ENCODE peak calls at places on chromosomes 7 and 10, in four cellular contexts. Z is AG04450, L is endodermal cell, U is lower leg skin. M is an unnamed sample.

GRCh38 chr10:71864861-71865473 is 13.9 kb upstream of the PSAP start:
- DNase-seq in Z (no peak), L (no peak), U (no peak), M (peak)

GRCh38 chr7:12715372-12716133 is 28.1 kb downstream of the ARL4A start:
- DNase-seq in Z (peak), L (peak), U (peak), M (peak)

GRCh38 chr7:40186586-40186985 is 51.8 kb downstream of the SUGCT start:
- DNase-seq in Z (no peak), L (peak), U (no peak), M (no peak)

GRCh38 chr7:36391436-36392198 is 2.0 kb downstream of the ANLN start:
- DNase-seq in Z (no peak), L (no peak), U (no peak), M (no peak)

GRCh38 chr10:129942936-129943724 is 20.9 kb downstream of the EBF3 start:
- DNase-seq in Z (no peak), L (no peak), U (no peak), M (peak)

GRCh38 chr10:5665380-5666323 is 743 bp downstream of the ASB13 start:
- DNase-seq in Z (no peak), L (no peak), U (no peak), M (no peak)

GRCh38 chr7:111210996-111211395 is 120.1 kb downstream of the LRRN3 start:
- DNase-seq in Z (no peak), L (no peak), U (no peak), M (peak)

GRCh38 chr10:133313192-133313591 is 4.5 kb downstream of the ZNF511 start:
- DNase-seq in Z (no peak), L (no peak), U (no peak), M (no peak)

GRCh38 chr10:34908472-34908871 is 93.4 kb upstream of the PARD3 start:
- DNase-seq in Z (peak), L (no peak), U (no peak), M (no peak)

GRCh38 chr10:124000792-124001201 is 92.6 kb downstream of the CHST15 start:
- DNase-seq in Z (no peak), L (no peak), U (no peak), M (no peak)

GRCh38 chr7:40715053-40715430 is 580.2 kb downstream of the SUGCT start:
- DNase-seq in Z (no peak), L (no peak), U (no peak), M (peak)

GRCh38 chr7:140059288-140060242 is 3.2 kb downstream of the PARP12 start:
- DNase-seq in Z (peak), L (no peak), U (peak), M (peak)

GRCh38 chr7:44145969-44146897 is 5.1 kb upstream of the MYL7 start:
- DNase-seq in Z (no peak), L (peak), U (peak), M (peak)

GRCh38 chr10:24097771-24098207 is 111.1 kb upstream of the KIAA1217 start:
- DNase-seq in Z (no peak), L (peak), U (no peak), M (no peak)

GRCh38 chr10:9342865-9343450 is 1288.5 kb downstream of the GATA3 start:
- DNase-seq in Z (peak), L (no peak), U (no peak), M (peak)

GRCh38 chr10:335151-335800 is 200.0 kb downstream of the ZMYND11 start:
- DNase-seq in Z (no peak), L (no peak), U (no peak), M (no peak)

GRCh38 chr10:85228726-85229125 is 900.3 kb downstream of the CCSER2 start:
- DNase-seq in Z (no peak), L (no peak), U (no peak), M (no peak)
- TF ChIP-seq CTCF in Z (no peak), L (no peak), U (no peak), M (no peak)

GRCh38 chr10:75295901-75296441 is 60.2 kb upstream of the COMTD1 start:
- DNase-seq in Z (no peak), L (no peak), U (peak), M (no peak)
- H3K4me3 ChIP-seq in Z (no peak), L (peak), U (no peak), M (no peak)

GRCh38 chr10:43111921-43112607 is 26.2 kb upstream of the CSGALNACT2 start:
- DNase-seq in Z (no peak), L (no peak), U (no peak), M (no peak)
- TF ChIP-seq CTCF in Z (no peak), L (no peak), U (no peak), M (no peak)

DNA sequence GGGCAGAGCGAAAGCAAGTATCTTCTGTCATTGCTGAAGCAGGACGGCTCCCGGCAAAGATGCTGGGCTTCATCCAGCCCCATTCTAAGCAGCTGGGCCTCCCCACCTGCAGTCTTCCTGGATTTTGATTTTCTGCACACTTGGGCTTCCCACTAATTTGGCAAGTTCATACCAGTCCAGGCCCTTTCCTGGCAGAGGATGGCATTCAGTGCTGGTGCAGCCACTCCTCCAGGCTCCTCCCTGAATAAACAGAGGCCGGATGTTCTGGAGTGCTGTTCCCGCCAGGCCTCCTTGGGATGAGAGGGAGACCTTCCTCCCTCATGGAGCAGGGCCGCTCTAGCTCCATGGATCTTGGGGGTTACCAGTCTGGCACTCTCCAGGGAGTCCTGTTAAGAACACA is 3.4 kb downstream of the BAG3 start:
- DNase-seq in Z (no peak), L (peak), U (peak), M (no peak)
- H3K4me3 ChIP-seq in Z (peak), L (peak), U (no peak), M (peak)

GRCh38 chr7:91050677-91051076 is 213.6 kb upstream of the FZD1 start:
- DNase-seq in Z (no peak), L (no peak), U (no peak), M (peak)

GRCh38 chr7:91054374-91054773 is 209.9 kb upstream of the FZD1 start:
- DNase-seq in Z (no peak), L (no peak), U (no peak), M (no peak)

GRCh38 chr7:91051966-91052365 is 212.3 kb upstream of the FZD1 start:
- DNase-seq in Z (no peak), L (peak), U (no peak), M (no peak)

DNA sequence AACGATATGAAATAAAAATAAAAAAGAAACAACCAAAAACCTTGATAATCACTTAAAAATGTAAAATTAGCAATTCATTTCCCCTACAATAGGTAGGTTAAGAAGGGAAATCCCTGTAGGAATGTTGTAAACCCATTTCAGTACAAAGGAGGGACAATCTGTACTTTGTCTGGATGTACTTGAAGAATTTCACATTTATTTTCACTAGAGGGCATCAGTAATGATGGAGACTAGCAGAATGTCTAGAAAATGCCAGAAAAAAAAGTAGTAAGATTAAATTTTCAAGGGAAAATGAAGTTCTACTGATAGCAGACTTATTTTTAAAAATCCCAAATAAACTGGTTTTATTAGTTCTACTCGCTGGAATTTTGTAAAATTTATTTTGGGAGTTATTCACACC is 209.0 kb upstream of the FZD1 start:
- DNase-seq in Z (no peak), L (no peak), U (no peak), M (no peak)
- TF ChIP-seq CTCF in Z (no peak), L (peak), U (no peak), M (peak)

DNA sequence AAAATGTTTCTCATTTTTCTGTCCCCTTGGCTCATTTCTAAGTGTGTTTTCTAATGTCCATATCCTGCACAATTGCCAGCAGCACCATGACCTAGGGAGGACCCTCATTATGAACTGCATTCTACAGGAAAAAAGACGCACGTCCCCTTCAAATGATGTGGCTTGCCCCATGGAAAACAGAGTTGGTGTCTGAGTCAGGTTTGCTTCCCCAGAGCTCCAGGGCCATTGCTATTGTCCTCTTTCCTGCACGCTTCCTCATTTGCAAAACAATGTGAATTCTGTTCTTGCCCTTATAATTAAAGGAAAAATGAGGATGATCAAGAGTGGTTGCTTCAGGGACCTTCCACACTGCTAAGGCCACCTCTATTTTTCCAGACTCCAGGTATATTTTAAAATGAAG is 14.7 kb upstream of the ASB4 start:
- DNase-seq in Z (no peak), L (no peak), U (no peak), M (no peak)
- H3K4me3 ChIP-seq in Z (no peak), L (no peak), U (no peak), M (no peak)

DNA sequence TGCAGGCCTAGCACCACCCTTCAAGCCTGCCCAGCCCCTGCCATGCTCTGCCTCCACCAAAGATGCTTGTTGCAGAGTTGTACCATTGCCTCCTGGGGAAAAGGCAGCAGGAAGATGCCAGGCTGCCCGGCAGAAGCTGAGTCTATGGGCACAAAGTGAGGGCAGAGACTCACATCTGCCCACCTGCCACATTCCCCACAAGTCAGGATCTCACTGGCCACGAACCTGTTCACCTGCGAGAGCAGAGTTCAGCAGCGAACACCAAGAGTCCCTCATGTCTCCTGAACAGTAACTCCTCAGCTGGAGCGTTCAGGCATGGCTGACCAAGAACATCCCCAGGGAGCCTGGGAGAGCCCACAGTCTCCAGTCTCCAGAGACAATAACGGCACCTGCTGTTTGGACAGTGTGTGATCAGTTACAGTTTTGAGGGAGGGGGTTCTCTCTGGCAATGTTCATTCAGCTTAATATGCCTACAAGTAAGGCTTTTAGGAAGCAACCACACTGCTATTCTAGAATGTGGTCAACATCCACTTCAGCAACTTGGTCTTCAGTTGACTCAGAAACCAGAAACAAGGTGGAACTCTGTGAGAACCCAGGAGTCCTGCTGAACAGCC is 78.5 kb downstream of the GRID1 start:
- DNase-seq in Z (no peak), L (peak), U (no peak), M (no peak)
- TF ChIP-seq CTCF in Z (no peak), L (no peak), U (no peak), M (no peak)

GRCh38 chr10:102619281-102619981 is 24.8 kb upstream of the TRIM8 start:
- DNase-seq in Z (no peak), L (peak), U (no peak), M (no peak)

GRCh38 chr10:102617816-102618215 is 26.5 kb upstream of the TRIM8 start:
- DNase-seq in Z (no peak), L (no peak), U (no peak), M (no peak)

GRCh38 chr10:102620138-102620591 is 24.1 kb upstream of the TRIM8 start:
- DNase-seq in Z (no peak), L (peak), U (no peak), M (no peak)

GRCh38 chr10:102621418-102622325 is 22.6 kb upstream of the TRIM8 start:
- DNase-seq in Z (no peak), L (no peak), U (no peak), M (no peak)

DNA sequence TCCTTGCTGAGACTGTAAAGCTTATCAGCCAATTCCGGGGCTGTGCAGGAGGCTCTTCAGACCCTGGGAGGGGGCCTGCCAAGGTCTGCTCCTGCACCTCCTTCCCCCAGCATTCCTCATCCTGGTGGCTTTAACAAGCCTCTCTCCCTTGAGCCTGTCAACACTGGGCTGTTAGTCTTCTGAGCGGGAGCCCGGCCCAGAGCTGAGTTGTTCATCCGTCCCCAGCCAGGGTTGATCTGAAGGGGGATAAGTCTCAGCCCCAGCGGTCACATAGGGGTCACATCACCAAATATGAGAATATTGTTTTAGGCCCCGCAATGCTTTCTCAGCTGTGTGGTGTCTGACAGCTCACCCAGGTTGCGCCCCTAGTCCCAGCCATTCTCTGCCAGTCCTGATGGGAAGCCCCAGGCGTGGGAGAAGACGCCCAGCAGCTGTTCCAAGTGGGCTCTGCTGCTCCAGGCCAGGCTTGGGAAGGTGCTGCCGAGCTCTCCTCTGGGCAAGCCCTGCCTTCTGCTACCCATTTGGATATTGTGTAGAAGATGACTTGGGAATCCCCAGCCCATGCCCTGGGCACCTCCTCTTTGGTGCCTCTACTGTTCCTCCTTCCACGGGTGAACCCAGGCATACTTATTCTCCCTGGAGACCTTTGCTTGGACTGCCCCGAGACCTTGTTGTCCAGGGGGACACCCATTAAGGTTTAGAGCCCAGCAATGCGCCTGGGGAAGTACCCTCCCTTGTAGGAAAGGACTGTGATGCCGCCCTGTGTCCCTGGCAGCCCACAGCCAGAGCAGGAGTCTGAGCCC is 23.5 kb upstream of the TRIM8 start:
- DNase-seq in Z (no peak), L (peak), U (no peak), M (no peak)
- H3K4me3 ChIP-seq in Z (no peak), L (no peak), U (no peak), M (no peak)

DNA sequence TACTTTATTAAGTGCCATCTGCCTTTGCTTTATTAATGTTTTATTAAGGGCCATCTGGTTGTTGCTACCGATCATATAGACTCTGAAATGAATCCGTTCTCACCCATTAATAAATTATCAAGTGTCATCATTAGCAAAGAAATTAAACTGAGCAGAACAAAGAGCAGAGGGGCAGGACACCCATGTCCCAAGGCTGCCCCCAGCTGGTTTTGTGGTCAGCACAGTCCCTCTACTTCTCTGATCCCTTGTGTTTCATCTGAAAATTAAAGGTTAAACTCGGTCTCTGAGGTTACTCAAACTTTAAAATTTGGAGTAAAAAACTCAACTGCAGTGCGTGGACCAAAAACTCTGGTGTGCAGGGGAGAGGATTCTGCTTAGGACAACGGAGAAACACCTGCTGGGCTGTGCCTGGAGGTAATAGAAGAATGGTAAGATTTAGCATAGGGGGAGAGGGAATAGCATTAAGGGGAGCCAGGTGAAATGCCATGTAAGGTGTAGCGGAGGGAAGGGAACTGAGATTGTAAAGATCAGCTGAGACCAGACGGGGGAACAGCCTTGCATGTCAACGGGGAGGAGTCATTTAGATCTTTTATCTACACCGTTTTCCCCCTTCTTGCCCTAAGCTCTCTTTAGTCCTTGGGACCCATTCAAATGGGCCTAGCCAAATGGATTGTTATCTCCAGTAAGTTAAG is 10.8 kb upstream of the GSDME start:
- DNase-seq in Z (no peak), L (no peak), U (no peak), M (no peak)
- TF ChIP-seq CTCF in Z (no peak), L (peak), U (no peak), M (peak)

DNA sequence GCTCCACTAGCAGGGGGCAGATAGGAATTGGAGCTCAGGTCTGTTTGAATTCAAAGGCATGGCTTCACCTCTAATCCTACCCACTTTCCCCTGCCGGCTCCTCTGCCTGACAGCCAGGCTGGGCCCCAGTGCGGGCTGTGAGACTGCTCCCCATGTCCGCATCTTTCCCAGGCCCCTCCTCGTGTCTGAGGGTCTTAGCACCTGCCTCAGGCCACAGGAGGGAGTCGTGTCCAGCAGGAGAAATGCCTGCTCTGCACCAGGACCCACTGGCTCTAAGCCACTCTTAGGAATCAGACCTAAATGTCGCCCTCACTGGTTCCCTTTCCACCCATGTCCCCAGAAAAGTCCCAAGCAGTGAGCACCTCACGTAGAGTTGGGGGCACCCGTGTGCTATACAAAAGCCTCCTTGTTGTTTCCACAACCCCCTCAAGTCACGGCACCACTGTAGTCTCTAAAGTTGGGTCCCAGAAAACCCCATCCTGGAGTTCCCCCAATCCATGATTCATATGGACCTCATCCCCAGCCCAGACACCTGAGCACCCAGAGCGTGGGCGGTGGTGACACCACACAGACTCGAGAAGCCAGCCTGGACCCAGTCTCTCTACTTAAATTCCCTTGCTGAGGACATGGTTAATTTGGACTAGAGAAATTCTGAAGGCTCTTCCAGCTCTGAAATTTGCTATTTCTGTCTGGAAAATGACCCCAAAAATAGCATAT is 466.4 kb upstream of the ZMIZ1 start:
- DNase-seq in Z (no peak), L (peak), U (no peak), M (no peak)
- H3K4me3 ChIP-seq in Z (no peak), L (no peak), U (no peak), M (no peak)